ENCODE peak calls at places on chromosome X, in ten cellular contexts. T is OCI-LY7; G is fibroblast of pulmonary artery; O is neural progenitor cell; I is kidney epithelial cell; K is cardiac muscle cell; P is Jurkat, Clone E6-1; Q is naive thymus-derived CD4-positive, alpha-beta T cell; D is transverse colon; Z is astrocyte of the spinal cord. H is an unnamed sample.

GRCh38 chrX:142804085-142804484 is 221.6 kb upstream of the SPANXN4 start:
- DNase-seq in T (no peak), G (no peak), O (peak), I (no peak), K (peak), P (no peak), Q (no peak), D (no peak), Z (no peak), H (no peak)

GRCh38 chrX:138754861-138755260 is 43.3 kb upstream of the FGF13 start:
- DNase-seq in T (no peak), G (no peak), O (no peak), I (no peak), K (no peak), P (no peak), Q (no peak), D (no peak), Z (no peak), H (no peak)

GRCh38 chrX:109927663-109928273 is 75.1 kb upstream of the TMEM164 start:
- DNase-seq in T (no peak), G (no peak), O (no peak), I (no peak), K (peak), P (no peak), Q (no peak), D (no peak), Z (no peak), H (no peak)

GRCh38 chrX:46279214-46279924 is 265.9 kb downstream of the ZNF674 start:
- DNase-seq in T (no peak), G (no peak), O (no peak), I (no peak), K (no peak), P (no peak), Q (no peak), D (no peak), Z (no peak), H (no peak)

GRCh38 chrX:51461053-51462050 is 35.0 kb downstream of the NUDT11 start:
- DNase-seq in T (peak), G (peak), O (peak), I (no peak), K (peak), P (peak), Q (no peak), D (no peak), Z (peak), H (no peak)

GRCh38 chrX:22629105-22629725 is 356.5 kb downstream of the CBLL2 start:
- DNase-seq in T (no peak), G (peak), O (no peak), I (no peak), K (no peak), P (no peak), Q (no peak), D (no peak), Z (peak), H (no peak)

GRCh38 chrX:78687586-78687985 is 28.5 kb upstream of the RTL3 start:
- DNase-seq in T (no peak), G (no peak), O (no peak), I (no peak), K (no peak), P (no peak), Q (no peak), D (no peak), Z (no peak), H (peak)

GRCh38 chrX:99348256-99348655 is 1061.8 kb downstream of the PCDH19 start:
- DNase-seq in T (no peak), G (no peak), O (no peak), I (no peak), K (no peak), P (no peak), Q (no peak), D (no peak), Z (no peak), H (no peak)

GRCh38 chrX:76433219-76433618 is 5.7 kb downstream of the MAGEE1 start:
- DNase-seq in T (no peak), G (no peak), O (peak), I (no peak), K (peak), P (no peak), Q (no peak), D (no peak), Z (no peak), H (no peak)

GRCh38 chrX:16196829-16197228 is 29.5 kb downstream of the MAGEB17 start:
- DNase-seq in T (no peak), G (no peak), O (no peak), I (no peak), K (no peak), P (no peak), Q (no peak), D (no peak), Z (no peak), H (no peak)

GRCh38 chrX:42725196-42725595 is 52.8 kb downstream of the PPP1R2C start:
- DNase-seq in T (no peak), G (no peak), O (no peak), I (no peak), K (no peak), P (no peak), Q (no peak), D (no peak), Z (no peak), H (no peak)

GRCh38 chrX:38941675-38942074 is 140.4 kb downstream of the MID1IP1 start:
- DNase-seq in T (no peak), G (peak), O (no peak), I (no peak), K (no peak), P (no peak), Q (no peak), D (no peak), Z (no peak), H (no peak)

GRCh38 chrX:74450803-74451449 is 29.6 kb downstream of the SLC16A2 start:
- DNase-seq in T (no peak), G (peak), O (no peak), I (peak), K (no peak), P (peak), Q (no peak), D (no peak), Z (peak), H (no peak)

GRCh38 chrX:101206471-101206870 is 13.1 kb upstream of the DRP2 start:
- DNase-seq in T (peak), G (peak), O (peak), I (no peak), K (peak), P (peak), Q (no peak), D (no peak), Z (peak), H (no peak)

GRCh38 chrX:130120746-130121504 is 10.6 kb upstream of the ELF4 start:
- DNase-seq in T (peak), G (peak), O (peak), I (no peak), K (peak), P (no peak), Q (peak), D (peak), Z (peak), H (peak)

GRCh38 chrX:147876849-147877646 is 34.7 kb upstream of the FMR1 start:
- DNase-seq in T (no peak), G (no peak), O (no peak), I (no peak), K (no peak), P (no peak), Q (no peak), D (no peak), Z (no peak), H (no peak)

GRCh38 chrX:121308276-121308805 is 260.9 kb downstream of the GLUD2 start:
- DNase-seq in T (peak), G (peak), O (peak), I (peak), K (peak), P (peak), Q (no peak), D (peak), Z (peak), H (peak)

GRCh38 chrX:134782796-134783195 is 124.5 kb upstream of the PLAC1 start:
- DNase-seq in T (peak), G (peak), O (peak), I (no peak), K (peak), P (no peak), Q (no peak), D (no peak), Z (peak), H (no peak)

GRCh38 chrX:51395807-51396728 is 63.4 kb downstream of the NUDT10 start:
- DNase-seq in T (peak), G (no peak), O (no peak), I (no peak), K (peak), P (peak), Q (peak), D (no peak), Z (no peak), H (peak)

GRCh38 chrX:149937881-149938426 is 337 bp downstream of the EOLA2 start:
- DNase-seq in T (no peak), G (peak), O (peak), I (no peak), K (no peak), P (no peak), Q (no peak), D (peak), Z (peak), H (no peak)

GRCh38 chrX:70436380-70436779 is 8.3 kb upstream of the DLG3 start:
- DNase-seq in T (peak), G (no peak), O (peak), I (no peak), K (peak), P (no peak), Q (no peak), D (no peak), Z (no peak), H (no peak)

GRCh38 chrX:135522132-135522530 is 1.7 kb downstream of the INTS6L start:
- DNase-seq in T (no peak), G (no peak), O (no peak), I (no peak), K (no peak), P (no peak), Q (no peak), D (no peak), Z (no peak), H (no peak)

GRCh38 chrX:31223817-31224216 is 152.0 kb upstream of the FTHL17 start:
- DNase-seq in T (peak), G (peak), O (no peak), I (peak), K (no peak), P (no peak), Q (no peak), D (no peak), Z (peak), H (peak)

GRCh38 chrX:135513140-135513535 is 7.3 kb upstream of the INTS6L start:
- DNase-seq in T (no peak), G (no peak), O (no peak), I (no peak), K (no peak), P (no peak), Q (no peak), D (no peak), Z (no peak), H (no peak)

GRCh38 chrX:147899715-147900114 is 12.0 kb upstream of the FMR1 start:
- DNase-seq in T (peak), G (no peak), O (no peak), I (no peak), K (no peak), P (no peak), Q (no peak), D (no peak), Z (no peak), H (no peak)

GRCh38 chrX:10444204-10444603 is 176.2 kb downstream of the MID1 start:
- DNase-seq in T (no peak), G (peak), O (no peak), I (no peak), K (no peak), P (no peak), Q (no peak), D (no peak), Z (no peak), H (no peak)

GRCh38 chrX:132292753-132293152 is 73.5 kb upstream of the RAP2C start:
- DNase-seq in T (peak), G (peak), O (peak), I (peak), K (peak), P (peak), Q (no peak), D (peak), Z (peak), H (peak)

GRCh38 chrX:106246511-106246910 is 78.4 kb downstream of the PWWP3B start:
- DNase-seq in T (no peak), G (peak), O (no peak), I (peak), K (no peak), P (no peak), Q (no peak), D (no peak), Z (peak), H (no peak)

GRCh38 chrX:18887177-18887820 is 96.6 kb downstream of the PHKA2 start:
- DNase-seq in T (no peak), G (no peak), O (no peak), I (no peak), K (no peak), P (no peak), Q (no peak), D (peak), Z (no peak), H (no peak)

GRCh38 chrX:21943460-21944135 is 3.1 kb downstream of the SMS start:
- DNase-seq in T (no peak), G (peak), O (no peak), I (peak), K (no peak), P (no peak), Q (no peak), D (no peak), Z (peak), H (no peak)

GRCh38 chrX:123590842-123591491 is 141.9 kb downstream of the THOC2 start:
- DNase-seq in T (no peak), G (peak), O (no peak), I (peak), K (no peak), P (no peak), Q (no peak), D (no peak), Z (peak), H (peak)

GRCh38 chrX:74377282-74377681 is 44.0 kb upstream of the SLC16A2 start:
- DNase-seq in T (no peak), G (no peak), O (no peak), I (no peak), K (no peak), P (no peak), Q (no peak), D (no peak), Z (no peak), H (no peak)

GRCh38 chrX:28920554-28920953 is 333.3 kb downstream of the IL1RAPL1 start:
- DNase-seq in T (no peak), G (peak), O (no peak), I (no peak), K (peak), P (no peak), Q (no peak), D (no peak), Z (peak), H (no peak)

GRCh38 chrX:135498236-135498635 is 22.2 kb upstream of the INTS6L start:
- DNase-seq in T (no peak), G (no peak), O (no peak), I (no peak), K (no peak), P (no peak), Q (no peak), D (no peak), Z (no peak), H (no peak)

GRCh38 chrX:153495362-153495751 is 577 bp downstream of the BGN start:
- DNase-seq in T (no peak), G (peak), O (no peak), I (no peak), K (no peak), P (no peak), Q (no peak), D (no peak), Z (peak), H (no peak)

GRCh38 chrX:7943600-7944245 is 16.5 kb upstream of the PNPLA4 start:
- DNase-seq in T (no peak), G (no peak), O (no peak), I (no peak), K (no peak), P (no peak), Q (no peak), D (peak), Z (peak), H (no peak)

GRCh38 chrX:22686138-22686541 is 313.6 kb upstream of the DDX53 start:
- DNase-seq in T (no peak), G (peak), O (no peak), I (peak), K (peak), P (no peak), Q (no peak), D (no peak), Z (peak), H (no peak)

GRCh38 chrX:15873566-15873965 is 19.0 kb upstream of the AP1S2 start:
- DNase-seq in T (no peak), G (no peak), O (no peak), I (no peak), K (no peak), P (no peak), Q (no peak), D (no peak), Z (peak), H (no peak)

GRCh38 chrX:1873671-1874070 is 258.8 kb downstream of the ASMT start:
- DNase-seq in T (no peak), G (no peak), O (no peak), I (no peak), K (no peak), P (no peak), Q (no peak), D (no peak), Z (no peak), H (no peak)

GRCh38 chrX:1874899-1875298 is 260.0 kb downstream of the ASMT start:
- DNase-seq in T (no peak), G (no peak), O (no peak), I (no peak), K (no peak), P (no peak), Q (no peak), D (no peak), Z (no peak), H (no peak)

GRCh38 chrX:1874416-1874815 is 259.6 kb downstream of the ASMT start:
- DNase-seq in T (no peak), G (no peak), O (no peak), I (no peak), K (no peak), P (no peak), Q (no peak), D (no peak), Z (no peak), H (no peak)

GRCh38 chrX:1871887-1872286 is 257.0 kb downstream of the ASMT start:
- DNase-seq in T (no peak), G (no peak), O (no peak), I (no peak), K (no peak), P (no peak), Q (no peak), D (no peak), Z (no peak), H (no peak)

GRCh38 chrX:1870421-1870820 is 255.6 kb downstream of the ASMT start:
- DNase-seq in T (no peak), G (no peak), O (no peak), I (no peak), K (no peak), P (no peak), Q (no peak), D (no peak), Z (no peak), H (no peak)
- H3K4me3 ChIP-seq in T (no peak), G (no peak), O (no peak), I (no peak), K (no peak), P (no peak), Q (no peak), D (no peak), Z (no peak), H (no peak)

GRCh38 chrX:57918750-57919436 is 8.6 kb upstream of the ZXDA start:
- DNase-seq in T (peak), G (peak), O (no peak), I (no peak), K (peak), P (peak), Q (no peak), D (peak), Z (peak), H (no peak)
- H3K4me3 ChIP-seq in T (no peak), G (no peak), O (no peak), I (no peak), K (no peak), P (no peak), Q (no peak), D (no peak), Z (no peak), H (no peak)

GRCh38 chrX:119757646-119757978 is 776 bp upstream of the SOWAHD start:
- DNase-seq in T (no peak), G (no peak), O (no peak), I (no peak), K (no peak), P (no peak), Q (no peak), D (no peak), Z (no peak), H (no peak)

GRCh38 chrX:119756926-119757635 is 1.3 kb upstream of the SOWAHD start:
- DNase-seq in T (peak), G (no peak), O (no peak), I (no peak), K (no peak), P (no peak), Q (no peak), D (peak), Z (no peak), H (no peak)

GRCh38 chrX:119758682-119759332 is 419 bp downstream of the SOWAHD start:
- DNase-seq in T (no peak), G (no peak), O (peak), I (no peak), K (peak), P (no peak), Q (peak), D (peak), Z (no peak), H (peak)

GRCh38 chrX:119759333-119759766 is 962 bp downstream of the SOWAHD start:
- DNase-seq in T (no peak), G (no peak), O (peak), I (no peak), K (no peak), P (no peak), Q (no peak), D (no peak), Z (no peak), H (no peak)

GRCh38 chrX:119757979-119758681 is at the start of gene SOWAHD:
- DNase-seq in T (peak), G (peak), O (peak), I (no peak), K (peak), P (no peak), Q (peak), D (peak), Z (no peak), H (peak)
- H3K4me3 ChIP-seq in T (peak), G (peak), O (peak), I (peak), K (peak), P (no peak), Q (peak), D (peak), Z (peak), H (peak)

GRCh38 chrX:103360916-103361315 is 4.6 kb downstream of the TCEAL9 start:
- DNase-seq in T (no peak), G (no peak), O (no peak), I (no peak), K (no peak), P (no peak), Q (no peak), D (no peak), Z (no peak), H (no peak)

GRCh38 chrX:103362504-103362903 is 6.2 kb downstream of the TCEAL9 start:
- DNase-seq in T (no peak), G (peak), O (no peak), I (peak), K (peak), P (no peak), Q (no peak), D (no peak), Z (no peak), H (no peak)

GRCh38 chrX:103361798-103362197 is 5.5 kb downstream of the TCEAL9 start:
- DNase-seq in T (no peak), G (no peak), O (no peak), I (no peak), K (no peak), P (no peak), Q (no peak), D (no peak), Z (no peak), H (no peak)

GRCh38 chrX:103360092-103360491 is 3.8 kb downstream of the TCEAL9 start:
- DNase-seq in T (no peak), G (peak), O (no peak), I (no peak), K (peak), P (no peak), Q (no peak), D (no peak), Z (no peak), H (no peak)

DNA sequence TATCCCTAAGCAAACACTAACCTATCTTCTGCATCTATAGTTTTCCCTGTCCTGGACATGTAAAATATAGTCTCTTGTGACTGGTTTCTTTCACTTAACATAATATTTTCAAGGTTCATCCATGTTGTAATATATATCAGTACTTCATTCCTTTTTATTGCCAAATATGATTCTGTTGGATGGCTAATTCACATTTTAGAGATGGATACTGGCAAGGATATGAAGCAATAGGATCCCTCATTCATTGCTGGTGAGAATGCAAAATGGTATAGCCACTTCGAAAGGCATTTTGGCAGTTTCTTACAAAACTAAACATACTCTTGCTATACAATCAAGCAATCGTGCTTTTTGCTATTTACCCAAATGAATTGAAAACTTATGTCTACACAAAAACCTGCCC is 6.7 kb downstream of the TCEAL9 start:
- DNase-seq in T (no peak), G (no peak), O (no peak), I (no peak), K (no peak), P (no peak), Q (no peak), D (no peak), Z (no peak), H (no peak)
- H3K4me3 ChIP-seq in T (no peak), G (no peak), O (no peak), I (no peak), K (no peak), P (no peak), Q (no peak), D (no peak), Z (no peak), H (no peak)

GRCh38 chrX:103879339-103879738 is 47.3 kb upstream of the RAB9B start:
- DNase-seq in T (no peak), G (peak), O (no peak), I (peak), K (no peak), P (no peak), Q (no peak), D (no peak), Z (peak), H (no peak)
- H3K4me3 ChIP-seq in T (no peak), G (no peak), O (no peak), I (no peak), K (no peak), P (no peak), Q (no peak), D (no peak), Z (no peak), H (no peak)

H was measured in GM06990.